ENCODE peak calls at places on chromosome 18, in seven cellular contexts. P is GM20000, T is frontal cortex, F is BJ, Y is K562, H is non-pigmented ciliary epithelial cell, W is iPS-NIHi11. Q is an unnamed sample.
A peak's percentile ranks its signal among the peaks of the same experiment; 100 is the strongest.

GRCh38 chr18:50678651-50679415 is 118.9 kb downstream of the MAPK4 start:
- DNase-seq in P (no peak), T (no peak), F (no peak), Y (no peak), H (no peak), W (no peak), Q (no peak)

GRCh38 chr18:37309059-37309458 is 256.5 kb downstream of the CELF4 start:
- DNase-seq in P (no peak), T (no peak), F (no peak), Y (peak; percentile 28), H (no peak), W (no peak), Q (no peak)

GRCh38 chr18:26574958-26575864 is 26.9 kb upstream of the KCTD1 start:
- DNase-seq in P (no peak), T (no peak), F (peak; percentile 32), Y (no peak), H (no peak), W (peak; percentile 63), Q (peak; percentile 49)

GRCh38 chr18:35497006-35497333 is 790 bp downstream of the INO80C start:
- DNase-seq in P (no peak), T (peak; percentile 34), F (no peak), Y (peak; percentile 23), H (no peak), W (no peak), Q (no peak)

GRCh38 chr18:70490008-70490933 is 201.4 kb downstream of the SOCS6 start:
- DNase-seq in P (peak; percentile 40), T (peak; percentile 30), F (no peak), Y (peak; percentile 35), H (peak; percentile 15), W (peak; percentile 49), Q (peak; percentile 50)

GRCh38 chr18:13797157-13797611 is 26.8 kb upstream of the MC5R start:
- DNase-seq in P (no peak), T (no peak), F (no peak), Y (no peak), H (peak; percentile 6), W (no peak), Q (no peak)

GRCh38 chr18:54805571-54806334 is 22.5 kb upstream of the RAB27B start:
- DNase-seq in P (no peak), T (no peak), F (no peak), Y (peak; percentile 5), H (peak; percentile 79), W (no peak), Q (no peak)

GRCh38 chr18:607930-608329 is 11.1 kb downstream of the CLUL1 start:
- DNase-seq in P (no peak), T (no peak), F (no peak), Y (no peak), H (no peak), W (no peak), Q (no peak)

GRCh38 chr18:5582054-5582453 is 38.3 kb upstream of the EPB41L3 start:
- DNase-seq in P (no peak), T (no peak), F (no peak), Y (no peak), H (no peak), W (peak; percentile 74), Q (peak; percentile 36)

GRCh38 chr18:31042391-31043181 is at the start of gene DSC3:
- DNase-seq in P (peak; percentile 31), T (peak; percentile 12), F (no peak), Y (no peak), H (no peak), W (peak; percentile 71), Q (peak; percentile 69)

GRCh38 chr18:12361770-12362378 is 15.2 kb downstream of the AFG3L2 start:
- DNase-seq in P (no peak), T (no peak), F (no peak), Y (no peak), H (peak; percentile 13), W (no peak), Q (no peak)

GRCh38 chr18:76756491-76757288 is 65.7 kb upstream of the ZNF236 start:
- DNase-seq in P (no peak), T (no peak), F (peak; percentile 31), Y (no peak), H (no peak), W (no peak), Q (no peak)

GRCh38 chr18:40325988-40326387 is 1629.0 kb upstream of the PIK3C3 start:
- DNase-seq in P (no peak), T (no peak), F (no peak), Y (no peak), H (no peak), W (no peak), Q (no peak)

GRCh38 chr18:79788096-79789085 is 9.3 kb upstream of the KCNG2 start:
- DNase-seq in P (no peak), T (peak; percentile 42), F (no peak), Y (no peak), H (no peak), W (peak; percentile 78), Q (peak; percentile 50)

GRCh38 chr18:79685281-79685680 is 5.7 kb downstream of the CTDP1 start:
- DNase-seq in P (no peak), T (no peak), F (no peak), Y (no peak), H (no peak), W (no peak), Q (no peak)

GRCh38 chr18:59718108-59719057 is 21.2 kb upstream of the CCBE1 start:
- DNase-seq in P (no peak), T (no peak), F (peak; percentile 92), Y (no peak), H (peak; percentile 90), W (no peak), Q (no peak)

GRCh38 chr18:48122816-48123215 is 192.4 kb upstream of the SMAD2 start:
- DNase-seq in P (no peak), T (no peak), F (no peak), Y (no peak), H (no peak), W (no peak), Q (no peak)

GRCh38 chr18:32760391-32760790 is 12.4 kb downstream of the KLHL14 start:
- DNase-seq in P (peak; percentile 72), T (no peak), F (no peak), Y (no peak), H (no peak), W (peak; percentile 32), Q (no peak)

GRCh38 chr18:51559902-51560287 is 362.4 kb upstream of the MEX3C start:
- DNase-seq in P (no peak), T (no peak), F (no peak), Y (no peak), H (no peak), W (no peak), Q (no peak)

GRCh38 chr18:53664575-53664974 is 559.9 kb downstream of the MBD2 start:
- DNase-seq in P (no peak), T (no peak), F (no peak), Y (no peak), H (no peak), W (no peak), Q (no peak)

GRCh38 chr18:9849407-9849961 is 36.3 kb upstream of the TXNDC2 start:
- DNase-seq in P (no peak), T (no peak), F (no peak), Y (peak; percentile 51), H (no peak), W (peak; percentile 28), Q (no peak)

GRCh38 chr18:13450289-13451207 is 232.0 kb downstream of the LDLRAD4 start:
- DNase-seq in P (peak; percentile 52), T (no peak), F (no peak), Y (no peak), H (no peak), W (no peak), Q (no peak)

GRCh38 chr18:11661430-11661829 is 27.6 kb upstream of the GNAL start:
- DNase-seq in P (no peak), T (no peak), F (no peak), Y (no peak), H (no peak), W (no peak), Q (no peak)

GRCh38 chr18:22900558-22901183 is 32.5 kb upstream of the RBBP8 start:
- DNase-seq in P (no peak), T (no peak), F (no peak), Y (no peak), H (no peak), W (peak; percentile 15), Q (no peak)

GRCh38 chr18:55124078-55124477 is 164.8 kb upstream of the CCDC68 start:
- DNase-seq in P (no peak), T (no peak), F (peak; percentile 43), Y (no peak), H (no peak), W (no peak), Q (no peak)

GRCh38 chr18:5106730-5107129 is 90.3 kb downstream of the AKAIN1 start:
- DNase-seq in P (no peak), T (no peak), F (no peak), Y (no peak), H (no peak), W (no peak), Q (no peak)

GRCh38 chr18:2572144-2572682 is 856 bp downstream of the NDC80 start:
- DNase-seq in P (no peak), T (no peak), F (no peak), Y (no peak), H (no peak), W (no peak), Q (no peak)

GRCh38 chr18:35042389-35043066 is 1.3 kb downstream of the MAPRE2 start:
- DNase-seq in P (no peak), T (no peak), F (no peak), Y (peak; percentile 33), H (no peak), W (no peak), Q (no peak)

GRCh38 chr18:9069482-9070059 is 32.9 kb upstream of the NDUFV2 start:
- DNase-seq in P (no peak), T (no peak), F (no peak), Y (no peak), H (no peak), W (no peak), Q (no peak)

GRCh38 chr18:24488824-24489493 is 28.5 kb downstream of the HRH4 start:
- DNase-seq in P (peak; percentile 46), T (peak; percentile 53), F (no peak), Y (peak; percentile 62), H (no peak), W (peak; percentile 41), Q (no peak)

GRCh38 chr18:50158866-50159653 is 35.9 kb downstream of the MYO5B start:
- DNase-seq in P (no peak), T (no peak), F (no peak), Y (no peak), H (no peak), W (peak; percentile 37), Q (no peak)

GRCh38 chr18:22883189-22883588 is 49.9 kb upstream of the RBBP8 start:
- DNase-seq in P (no peak), T (no peak), F (no peak), Y (no peak), H (no peak), W (peak; percentile 24), Q (no peak)

GRCh38 chr18:31695989-31696388 is 11.6 kb upstream of the B4GALT6 start:
- DNase-seq in P (no peak), T (no peak), F (no peak), Y (no peak), H (no peak), W (no peak), Q (no peak)

GRCh38 chr18:6543330-6543908 is 128.7 kb upstream of the L3MBTL4 start:
- DNase-seq in P (peak; percentile 18), T (peak; percentile 29), F (no peak), Y (peak; percentile 19), H (no peak), W (peak; percentile 36), Q (no peak)